ENCODE peak calls at places on chromosomes 13 and 19, in ten cellular contexts. L, P, Z, C, H, V, G, R, X and W are unnamed samples.

GRCh38 chr13:30052127-30052526 is 201.7 kb upstream of the UBL3 start:
- DNase-seq in X (no peak), C (no peak), H (no peak), V (no peak), R (peak), Z (no peak), P (no peak), G (no peak), L (no peak), W (no peak)

GRCh38 chr19:10699650-10700335 is 1.4 kb upstream of the QTRT1 start:
- DNase-seq in V (no peak), Z (no peak), L (no peak), R (no peak), X (no peak), H (peak), P (peak), C (peak), G (peak), W (peak)

GRCh38 chr13:44504146-44504545 is 72.0 kb downstream of the TSC22D1 start:
- DNase-seq in G (no peak), P (no peak), Z (no peak), X (no peak), R (no peak), H (no peak), V (no peak), L (no peak), C (no peak), W (no peak)

GRCh38 chr19:34994286-34994642 is 5.9 kb upstream of the GRAMD1A start:
- DNase-seq in V (no peak), H (no peak), G (no peak), C (no peak), L (no peak), X (no peak), P (no peak), Z (no peak), R (no peak), W (no peak)

GRCh38 chr19:47005873-47006272 is 13.8 kb upstream of the NPAS1 start:
- DNase-seq in L (no peak), C (peak), V (no peak), G (no peak), P (no peak), H (no peak), Z (no peak), X (no peak), R (no peak), W (no peak)

GRCh38 chr13:113832204-113832603 is 31.7 kb downstream of the GAS6 start:
- DNase-seq in G (no peak), V (no peak), H (no peak), L (no peak), C (no peak), X (no peak), Z (no peak), R (no peak), P (no peak), W (no peak)

GRCh38 chr13:109345433-109345941 is 440.9 kb downstream of the IRS2 start:
- DNase-seq in C (no peak), G (no peak), L (no peak), H (peak), R (no peak), P (no peak), X (no peak), Z (no peak), V (no peak), W (no peak)

GRCh38 chr13:80342541-80343371 is 1.8 kb upstream of the SPRY2 start:
- DNase-seq in C (peak), X (peak), P (peak), H (peak), Z (peak), G (peak), V (peak), L (peak), R (peak), W (peak)

GRCh38 chr13:52411629-52412028 is 5.7 kb upstream of the THSD1 start:
- DNase-seq in X (no peak), H (peak), V (no peak), G (no peak), L (no peak), Z (no peak), P (no peak), C (no peak), R (no peak), W (no peak)